ENCODE peak calls at places on chromosomes 1 and 21, in seven cellular contexts. W is CD8-positive, alpha-beta T cell; V is lung; N is bronchial epithelial cell; J is tibial artery; O is lower lobe of right lung; M is keratinocyte. G is an unnamed sample. For H3K36me3, the result is how much of the 10 kb centered on the place peaks cover.

GRCh38 chr1:22105611-22106207 is 37.2 kb downstream of the WNT4 start:
- DNase-seq in W (peak), V (no peak), N (peak), J (no peak), O (no peak), M (peak), G (no peak)

GRCh38 chr1:32965251-32965643 is 638 bp upstream of the RNF19B start:
- DNase-seq in W (no peak), V (no peak), N (no peak), J (peak), O (no peak), M (no peak), G (no peak)

GRCh38 chr21:16792155-16792554 is 720.7 kb upstream of the CXADR start:
- DNase-seq in W (no peak), V (no peak), N (no peak), J (no peak), O (no peak), M (no peak), G (no peak)

GRCh38 chr1:247923941-247924340 is 748 bp upstream of the OR2AJ1 start:
- DNase-seq in W (no peak), V (no peak), N (no peak), J (no peak), O (no peak), M (no peak), G (no peak)

GRCh38 chr1:234326493-234327366 is 46.5 kb upstream of the COA6 start:
- DNase-seq in W (peak), V (peak), N (peak), J (no peak), O (no peak), M (no peak), G (peak)

GRCh38 chr21:43574741-43575465 is 84.4 kb downstream of the HSF2BP start:
- DNase-seq in W (no peak), V (no peak), N (no peak), J (peak), O (peak), M (no peak), G (peak)

GRCh38 chr1:11248169-11248568 is 14.2 kb downstream of the MTOR start:
- DNase-seq in W (no peak), V (no peak), N (no peak), J (no peak), O (no peak), M (no peak), G (no peak)

GRCh38 chr1:156667968-156668709 is 9.1 kb downstream of the NES start:
- DNase-seq in W (no peak), V (no peak), N (no peak), J (no peak), O (no peak), M (no peak), G (no peak)

GRCh38 chr21:14526816-14527689 is 19.1 kb downstream of the SAMSN1 start:
- DNase-seq in W (peak), V (no peak), N (no peak), J (no peak), O (no peak), M (no peak), G (no peak)

GRCh38 chr1:62590970-62591368 is 6.4 kb upstream of the ANGPTL3 start:
- DNase-seq in W (no peak), V (no peak), N (no peak), J (no peak), O (no peak), M (no peak), G (no peak)

GRCh38 chr1:54297596-54298283 is 97.8 kb downstream of the MRPL37 start:
- DNase-seq in W (no peak), V (no peak), N (no peak), J (no peak), O (no peak), M (no peak), G (no peak)

GRCh38 chr1:58592521-58593134 is 15.6 kb upstream of the TACSTD2 start:
- DNase-seq in W (no peak), V (peak), N (peak), J (peak), O (peak), M (peak), G (peak)

GRCh38 chr21:24486973-24487372 is 1120.3 kb downstream of the MRPL39 start:
- DNase-seq in W (no peak), V (no peak), N (no peak), J (no peak), O (no peak), M (no peak), G (no peak)

GRCh38 chr1:177809844-177810243 is 160.0 kb downstream of the SEC16B start:
- DNase-seq in W (no peak), V (no peak), N (no peak), J (no peak), O (no peak), M (no peak), G (no peak)

GRCh38 chr1:154992721-154993571 is 440 bp upstream of the LENEP start:
- DNase-seq in W (no peak), V (no peak), N (peak), J (no peak), O (peak), M (no peak), G (no peak)

GRCh38 chr1:10328534-10328933 is 70.3 kb upstream of the PGD start:
- DNase-seq in W (no peak), V (no peak), N (no peak), J (no peak), O (no peak), M (no peak), G (no peak)

GRCh38 chr1:11930571-11931445 is 3.7 kb upstream of the PLOD1 start:
- DNase-seq in W (no peak), V (no peak), N (no peak), J (no peak), O (no peak), M (no peak), G (no peak)

GRCh38 chr1:207817166-207817565 is 65.3 kb downstream of the CD46 start:
- DNase-seq in W (no peak), V (no peak), N (no peak), J (peak), O (no peak), M (no peak), G (no peak)

GRCh38 chr1:155977607-155978324 is 581 bp downstream of the ARHGEF2 start:
- DNase-seq in W (peak), V (no peak), N (no peak), J (peak), O (no peak), M (no peak), G (peak)

GRCh38 chr1:186578325-186579016 is 101.8 kb downstream of the PTGS2 start:
- DNase-seq in W (no peak), V (no peak), N (peak), J (no peak), O (no peak), M (no peak), G (no peak)

GRCh38 chr1:22694172-22694571 is 16.5 kb upstream of the EPHB2 start:
- DNase-seq in W (no peak), V (no peak), N (no peak), J (no peak), O (no peak), M (no peak), G (no peak)

GRCh38 chr1:4963251-4963650 is 308.8 kb downstream of the AJAP1 start:
- DNase-seq in W (no peak), V (no peak), N (peak), J (no peak), O (no peak), M (no peak), G (no peak)

GRCh38 chr1:166129006-166129405 is 37.8 kb downstream of the FAM78B start:
- DNase-seq in W (no peak), V (no peak), N (no peak), J (no peak), O (no peak), M (no peak), G (no peak)

GRCh38 chr21:46151261-46151988 is 4.0 kb downstream of the FTCD start:
- DNase-seq in W (peak), V (no peak), N (no peak), J (peak), O (peak), M (no peak), G (peak)

GRCh38 chr1:145927073-145927886 is at the start of gene RBM8A:
- DNase-seq in W (peak), V (peak), N (peak), J (peak), O (peak), M (peak), G (peak)

GRCh38 chr1:75937034-75937433 is 4.8 kb upstream of the ASB17 start:
- DNase-seq in W (no peak), V (no peak), N (peak), J (no peak), O (no peak), M (no peak), G (no peak)

GRCh38 chr1:77961392-77961791 is 17.5 kb downstream of the FUBP1 start:
- DNase-seq in W (no peak), V (no peak), N (no peak), J (no peak), O (no peak), M (no peak), G (no peak)

GRCh38 chr1:77955709-77956108 is 23.2 kb downstream of the FUBP1 start:
- DNase-seq in W (no peak), V (no peak), N (no peak), J (no peak), O (no peak), M (no peak), G (no peak)

GRCh38 chr1:77956464-77956863 is 22.4 kb downstream of the FUBP1 start:
- DNase-seq in W (no peak), V (no peak), N (no peak), J (no peak), O (no peak), M (no peak), G (no peak)

GRCh38 chr1:77958850-77959249 is 20.0 kb downstream of the FUBP1 start:
- DNase-seq in W (no peak), V (no peak), N (no peak), J (no peak), O (no peak), M (no peak), G (no peak)

DNA sequence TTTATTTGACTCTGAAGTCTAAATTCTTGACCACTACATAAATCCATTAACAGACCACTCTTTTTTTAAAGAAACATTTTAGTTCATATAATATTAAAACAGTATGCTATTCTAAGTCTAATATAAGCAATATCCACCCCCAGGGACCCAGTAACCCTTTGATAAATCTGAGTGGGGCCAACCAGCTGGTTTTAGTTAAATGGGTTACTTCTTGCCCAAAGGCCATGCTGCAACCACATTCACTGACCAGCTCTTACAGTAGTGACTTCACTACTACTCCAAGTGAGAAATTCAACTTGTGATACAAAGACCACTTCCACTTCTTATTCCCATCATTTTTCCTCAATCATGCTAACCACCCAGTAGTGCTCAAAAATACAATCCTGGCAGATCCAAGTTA is 20.5 kb downstream of the FUBP1 start:
- DNase-seq in W (no peak), V (no peak), N (no peak), J (no peak), O (no peak), M (no peak), G (no peak)
- H3K36me3 ChIP-seq in W (half or more), V (under half), N (under half), J (half or more), O (half or more), M (under half), G (under half)

GRCh38 chr1:246280551-246280950 is 226.5 kb downstream of the SMYD3 start:
- DNase-seq in W (no peak), V (no peak), N (peak), J (no peak), O (no peak), M (no peak), G (no peak)
- TF ChIP-seq CTCF in W (no peak), V (peak), N (peak), J (no peak), O (peak), M (no peak), G (no peak)

DNA sequence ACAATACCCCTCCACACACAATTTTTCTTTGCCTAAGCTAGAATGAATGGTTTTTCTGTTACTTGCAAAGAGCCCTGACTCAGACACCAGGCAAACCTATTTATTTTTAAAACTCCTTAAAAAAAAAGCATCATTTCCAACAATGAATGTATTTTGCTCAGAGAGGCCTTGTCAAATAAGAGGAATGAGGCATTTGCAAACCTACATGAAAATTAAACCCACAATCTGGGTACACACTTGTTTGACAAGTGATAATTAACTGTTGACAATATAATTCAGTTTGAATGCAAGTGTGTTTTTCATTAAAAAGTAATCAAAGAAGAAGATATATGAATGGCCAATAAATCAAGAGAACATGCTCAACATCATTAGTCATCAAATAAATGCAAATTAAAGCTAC is 339.5 kb downstream of the PTPRU start:
- DNase-seq in W (no peak), V (no peak), N (no peak), J (no peak), O (no peak), M (no peak), G (no peak)
- H3K36me3 ChIP-seq in W (under half), V (under half), N (under half), J (under half), O (under half), M (under half), G (under half)

DNA sequence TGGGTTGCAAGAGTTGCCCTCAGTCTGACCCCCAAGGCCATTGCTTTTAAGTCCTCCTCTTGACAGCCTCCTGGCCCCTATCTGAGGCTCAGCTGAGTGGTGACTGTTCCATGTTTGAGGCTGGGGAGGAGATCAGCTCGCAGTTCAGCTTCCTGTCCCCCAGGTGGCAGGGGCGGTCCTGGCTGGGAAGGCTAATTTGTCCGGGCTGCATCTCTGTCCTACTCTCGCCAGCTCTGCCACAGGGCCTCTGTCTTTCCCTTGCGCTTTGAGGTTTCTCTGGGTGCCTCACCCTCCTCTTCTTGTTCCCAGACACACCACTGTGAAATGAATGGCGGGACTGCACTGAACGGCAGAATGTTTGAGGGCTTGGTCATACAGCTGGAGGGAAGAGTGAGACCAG is 157.3 kb downstream of the KCNJ6 start:
- DNase-seq in W (no peak), V (no peak), N (peak), J (no peak), O (no peak), M (no peak), G (no peak)
- TF ChIP-seq CTCF in W (no peak), V (no peak), N (peak), J (peak), O (peak), M (peak), G (peak)

GRCh38 chr1:236864211-236864610 is 69.1 kb downstream of the MTR start:
- DNase-seq in W (no peak), V (no peak), N (no peak), J (no peak), O (no peak), M (no peak), G (no peak)

GRCh38 chr1:236862615-236863211 is 67.6 kb downstream of the MTR start:
- DNase-seq in W (no peak), V (no peak), N (no peak), J (no peak), O (no peak), M (no peak), G (no peak)

GRCh38 chr1:236861560-236862230 is 66.6 kb downstream of the MTR start:
- DNase-seq in W (peak), V (no peak), N (no peak), J (no peak), O (no peak), M (no peak), G (no peak)

GRCh38 chr1:236862231-236862591 is 67.1 kb downstream of the MTR start:
- DNase-seq in W (no peak), V (no peak), N (no peak), J (no peak), O (no peak), M (no peak), G (no peak)

GRCh38 chr1:236864996-236865877 is 70.1 kb downstream of the MTR start:
- DNase-seq in W (no peak), V (no peak), N (no peak), J (no peak), O (no peak), M (no peak), G (no peak)
- H3K36me3 ChIP-seq in W (under half), V (under half), N (under half), J (half or more), O (half or more), M (under half), G (under half)